ENCODE peak calls at places on chromosome X, in ten cellular contexts. T is stimulated activated CD4-positive, alpha-beta T cell treated with anti-CD3 and anti-CD28 coated beads, Interleukin-2, amount 100 ng/mL, for 48 hours; H is hippocampal formation; G is NCI-H2081; I is Karpas-422; P is heart right ventricle; C is nephron progenitor cell; Z is pulmonary artery endothelial cell; L is H4; D is amniotic stem cell. O is an unnamed sample.

GRCh38 chrX:37454537-37455285 is 105.5 kb downstream of the PRRG1 start:
- DNase-seq in T (no peak), H (no peak), G (no peak), I (no peak), P (no peak), C (no peak), Z (peak; percentile 15), L (peak; percentile 19), D (no peak), O (no peak)

GRCh38 chrX:56068274-56068758 is 163.8 kb upstream of the KLF8 start:
- DNase-seq in T (no peak), H (no peak), G (no peak), I (no peak), P (no peak), C (no peak), Z (no peak), L (no peak), D (no peak), O (no peak)

GRCh38 chrX:6917666-6918065 is 229.8 kb upstream of the STS start:
- DNase-seq in T (no peak), H (no peak), G (peak; percentile 51), I (no peak), P (no peak), C (no peak), Z (no peak), L (no peak), D (no peak), O (no peak)

GRCh38 chrX:34559325-34559724 is 97.8 kb downstream of the TMEM47 start:
- DNase-seq in T (no peak), H (no peak), G (no peak), I (no peak), P (no peak), C (no peak), Z (peak; percentile 11), L (peak; percentile 30), D (no peak), O (no peak)

GRCh38 chrX:48460031-48460430 is 10.0 kb downstream of the SLC38A5 start:
- DNase-seq in T (no peak), H (no peak), G (no peak), I (peak; percentile 20), P (no peak), C (no peak), Z (no peak), L (no peak), D (no peak), O (no peak)

GRCh38 chrX:30965751-30966150 is 76.7 kb upstream of the TAB3 start:
- DNase-seq in T (no peak), H (no peak), G (no peak), I (no peak), P (no peak), C (no peak), Z (no peak), L (no peak), D (no peak), O (no peak)

GRCh38 chrX:133929836-133930464 is 55.4 kb downstream of the GPC3 start:
- DNase-seq in T (no peak), H (no peak), G (no peak), I (no peak), P (no peak), C (no peak), Z (no peak), L (no peak), D (no peak), O (no peak)

GRCh38 chrX:2691543-2692220 is 587 bp downstream of the CD99 start:
- DNase-seq in T (no peak), H (no peak), G (no peak), I (peak; percentile 67), P (peak; percentile 79), C (peak; percentile 40), Z (no peak), L (no peak), D (no peak), O (peak; percentile 35)

GRCh38 chrX:34578237-34578636 is 78.8 kb downstream of the TMEM47 start:
- DNase-seq in T (no peak), H (peak; percentile 33), G (peak; percentile 15), I (peak; percentile 67), P (peak; percentile 4), C (no peak), Z (no peak), L (peak; percentile 18), D (no peak), O (peak; percentile 0)

GRCh38 chrX:39226307-39226706 is 425.0 kb downstream of the MID1IP1 start:
- DNase-seq in T (no peak), H (no peak), G (no peak), I (no peak), P (no peak), C (no peak), Z (no peak), L (no peak), D (no peak), O (no peak)

GRCh38 chrX:41036668-41037326 is 48.4 kb upstream of the USP9X start:
- DNase-seq in T (no peak), H (no peak), G (no peak), I (no peak), P (no peak), C (no peak), Z (no peak), L (no peak), D (no peak), O (no peak)

GRCh38 chrX:119573840-119574393 is 446 bp upstream of the UBE2A start:
- DNase-seq in T (no peak), H (no peak), G (peak; percentile 35), I (peak; percentile 72), P (peak; percentile 34), C (no peak), Z (no peak), L (no peak), D (no peak), O (peak; percentile 68)

GRCh38 chrX:16666541-16666940 is 16.6 kb downstream of the S100G start:
- DNase-seq in T (no peak), H (peak; percentile 19), G (no peak), I (no peak), P (no peak), C (no peak), Z (no peak), L (peak; percentile 29), D (no peak), O (no peak)

GRCh38 chrX:66635360-66635759 is 3.5 kb downstream of the EDA2R start:
- DNase-seq in T (no peak), H (no peak), G (no peak), I (no peak), P (no peak), C (no peak), Z (peak; percentile 33), L (peak; percentile 44), D (peak; percentile 22), O (no peak)

GRCh38 chrX:113980953-113981352 is 602.9 kb upstream of the HTR2C start:
- DNase-seq in T (no peak), H (no peak), G (no peak), I (peak; percentile 73), P (no peak), C (no peak), Z (no peak), L (no peak), D (no peak), O (no peak)

GRCh38 chrX:21975827-21976226 is 35.3 kb downstream of the SMS start:
- DNase-seq in T (no peak), H (no peak), G (peak; percentile 12), I (no peak), P (no peak), C (no peak), Z (peak; percentile 22), L (peak; percentile 11), D (no peak), O (no peak)

GRCh38 chrX:54776987-54777672 is 20.9 kb downstream of the ITIH6 start:
- DNase-seq in T (no peak), H (no peak), G (no peak), I (no peak), P (no peak), C (no peak), Z (no peak), L (no peak), D (no peak), O (no peak)

GRCh38 chrX:7270018-7270417 is 122.1 kb upstream of the PUDP start:
- DNase-seq in T (no peak), H (peak; percentile 7), G (no peak), I (no peak), P (no peak), C (no peak), Z (no peak), L (no peak), D (no peak), O (no peak)

GRCh38 chrX:1244164-1245076 is 24.2 kb upstream of the CSF2RA start:
- DNase-seq in T (no peak), H (no peak), G (no peak), I (no peak), P (no peak), C (peak; percentile 49), Z (no peak), L (peak; percentile 33), D (no peak), O (peak; percentile 57)

GRCh38 chrX:49884290-49884862 is 5.1 kb downstream of the USP27X start:
- DNase-seq in T (peak; percentile 37), H (peak; percentile 4), G (peak; percentile 69), I (peak; percentile 88), P (peak; percentile 34), C (peak; percentile 60), Z (no peak), L (peak; percentile 43), D (peak; percentile 0), O (peak; percentile 53)